ENCODE peak calls at places on chromosomes 1 and 21, in six cellular contexts. C is A549, S is testis, Y is breast epithelium, T is heart left ventricle, P is IMR-90. Z is an unnamed sample. For H3K4me1, the result is how much of the 10 kb centered on the place peaks cover.

GRCh38 chr21:46193829-46194373 is 9.6 kb upstream of the SPATC1L start:
- DNase-seq in T (no peak), Y (no peak), C (no peak), P (no peak), S (peak), Z (no peak)

GRCh38 chr1:243364866-243365265 is 109.0 kb downstream of the SDCCAG8 start:
- DNase-seq in C (peak), P (no peak), S (no peak), T (no peak), Y (no peak), Z (no peak)

GRCh38 chr1:245084551-245084950 is 70.2 kb upstream of the KIF26B start:
- DNase-seq in T (no peak), S (no peak), C (no peak), Y (no peak), P (peak), Z (no peak)

GRCh38 chr1:159849972-159850371 is 12.5 kb downstream of the VSIG8 start:
- DNase-seq in Y (no peak), P (peak), T (no peak), C (no peak), S (no peak), Z (no peak)

GRCh38 chr21:14740692-14741091 is 194.6 kb upstream of the SAMSN1 start:
- DNase-seq in S (no peak), C (no peak), P (no peak), Y (no peak), T (no peak), Z (no peak)

GRCh38 chr1:111825217-111825616 is 69.5 kb downstream of the DDX20 start:
- DNase-seq in T (no peak), Y (no peak), C (no peak), S (no peak), P (no peak), Z (no peak)

GRCh38 chr1:38132681-38133080 is 86.1 kb upstream of the POU3F1 start:
- DNase-seq in P (no peak), C (no peak), T (no peak), Y (no peak), S (no peak), Z (no peak)

GRCh38 chr1:37865348-37866119 is 6.1 kb upstream of the MTF1 start:
- DNase-seq in P (peak), T (no peak), C (no peak), Y (no peak), S (no peak), Z (no peak)

GRCh38 chr1:215970406-215970805 is 403.3 kb downstream of the KCTD3 start:
- DNase-seq in T (no peak), S (no peak), P (peak), C (no peak), Y (no peak), Z (no peak)

GRCh38 chr1:24070821-24071393 is 41.0 kb downstream of the MYOM3 start:
- DNase-seq in Y (peak), S (peak), T (peak), P (peak), C (peak), Z (peak)

GRCh38 chr1:1213919-1214599 is at the start of gene TNFRSF4:
- DNase-seq in C (no peak), Y (no peak), P (no peak), T (no peak), S (no peak), Z (no peak)

GRCh38 chr1:110339427-110340206 is 440 bp downstream of the RBM15 start:
- DNase-seq in C (peak), Y (peak), T (peak), P (peak), S (peak), Z (peak)

GRCh38 chr1:248918126-248918525 is 12.1 kb downstream of the PGBD2 start:
- DNase-seq in S (no peak), C (no peak), P (no peak), Y (no peak), T (no peak), Z (no peak)

GRCh38 chr1:235077571-235078479 is 50.8 kb downstream of the TOMM20 start:
- DNase-seq in S (no peak), P (peak), Y (no peak), T (no peak), C (peak), Z (no peak)

GRCh38 chr21:45504021-45504515 is 38.2 kb downstream of the SLC19A1 start:
- DNase-seq in P (no peak), C (no peak), Y (no peak), S (no peak), T (no peak), Z (no peak)

GRCh38 chr1:224262373-224263054 is 67.5 kb downstream of the NVL start:
- DNase-seq in S (no peak), T (no peak), C (no peak), P (peak), Y (no peak), Z (no peak)

GRCh38 chr1:200279810-200280411 is 129.9 kb downstream of the ZNF281 start:
- DNase-seq in S (peak), C (peak), T (no peak), P (peak), Y (no peak), Z (peak)

GRCh38 chr1:234774971-234775370 is 165.0 kb upstream of the IRF2BP2 start:
- DNase-seq in S (no peak), Y (no peak), T (no peak), C (no peak), P (no peak), Z (no peak)

GRCh38 chr1:88800382-88801051 is 90.8 kb downstream of the GTF2B start:
- DNase-seq in C (peak), P (peak), T (peak), S (no peak), Y (no peak), Z (no peak)

GRCh38 chr1:222792744-222793143 is 22.1 kb upstream of the DISP1 start:
- DNase-seq in Y (no peak), C (peak), P (peak), S (no peak), T (no peak), Z (no peak)

GRCh38 chr1:223319373-223319772 is 44.6 kb downstream of the SUSD4 start:
- DNase-seq in P (no peak), Y (no peak), S (no peak), C (no peak), T (no peak), Z (no peak)

GRCh38 chr1:17598251-17598650 is 58.8 kb downstream of the ARHGEF10L start:
- DNase-seq in C (no peak), Y (no peak), S (no peak), P (no peak), T (no peak), Z (no peak)

GRCh38 chr1:190808035-190808434 is 330.4 kb upstream of the BRINP3 start:
- DNase-seq in Y (no peak), T (no peak), S (no peak), C (no peak), P (no peak), Z (no peak)

GRCh38 chr21:42513151-42513984 is at the start of gene SLC37A1:
- DNase-seq in C (peak), T (peak), S (peak), Y (no peak), P (no peak), Z (no peak)

GRCh38 chr1:227994632-227995300 is 12.0 kb upstream of the WNT3A start:
- DNase-seq in P (no peak), C (no peak), Y (peak), T (no peak), S (no peak), Z (no peak)

GRCh38 chr1:30887485-30888315 is 20.9 kb downstream of the SDC3 start:
- DNase-seq in P (peak), C (no peak), Y (no peak), T (no peak), S (no peak), Z (no peak)

GRCh38 chr1:38685373-38685772 is 174.2 kb downstream of the RRAGC start:
- DNase-seq in S (no peak), C (no peak), P (no peak), Y (no peak), T (no peak), Z (no peak)

GRCh38 chr1:221783437-221783836 is 41.5 kb upstream of the DUSP10 start:
- DNase-seq in P (no peak), C (no peak), T (no peak), Y (no peak), S (no peak), Z (no peak)

GRCh38 chr1:77876884-77877283 is 11.5 kb upstream of the NEXN start:
- DNase-seq in C (no peak), S (no peak), T (no peak), Y (no peak), P (peak), Z (no peak)

GRCh38 chr1:154864189-154864985 is 5.7 kb downstream of the KCNN3 start:
- DNase-seq in S (no peak), Y (no peak), P (no peak), T (no peak), C (no peak), Z (no peak)

GRCh38 chr1:36628804-36629203 is 146.1 kb upstream of the CSF3R start:
- DNase-seq in S (no peak), T (no peak), C (no peak), Y (no peak), P (no peak), Z (no peak)

GRCh38 chr1:43705334-43705733 is 2.0 kb upstream of the ST3GAL3 start:
- DNase-seq in S (no peak), Y (no peak), C (no peak), P (no peak), T (no peak), Z (no peak)

GRCh38 chr1:84701366-84701765 is 11.1 kb upstream of the SSX2IP start:
- DNase-seq in C (no peak), Y (no peak), P (peak), S (no peak), T (no peak), Z (no peak)

GRCh38 chr1:241229216-241229615 is 127.8 kb downstream of the RGS7 start:
- DNase-seq in P (no peak), Y (no peak), S (no peak), T (no peak), C (no peak), Z (peak)

GRCh38 chr21:46145159-46145839 is 10.1 kb downstream of the FTCD start:
- DNase-seq in T (no peak), Y (no peak), C (no peak), S (no peak), P (no peak), Z (no peak)

GRCh38 chr1:162285149-162285561 is 91.5 kb downstream of the SPATA46 start:
- DNase-seq in P (no peak), Y (peak), C (no peak), S (peak), T (peak), Z (peak)

DNA sequence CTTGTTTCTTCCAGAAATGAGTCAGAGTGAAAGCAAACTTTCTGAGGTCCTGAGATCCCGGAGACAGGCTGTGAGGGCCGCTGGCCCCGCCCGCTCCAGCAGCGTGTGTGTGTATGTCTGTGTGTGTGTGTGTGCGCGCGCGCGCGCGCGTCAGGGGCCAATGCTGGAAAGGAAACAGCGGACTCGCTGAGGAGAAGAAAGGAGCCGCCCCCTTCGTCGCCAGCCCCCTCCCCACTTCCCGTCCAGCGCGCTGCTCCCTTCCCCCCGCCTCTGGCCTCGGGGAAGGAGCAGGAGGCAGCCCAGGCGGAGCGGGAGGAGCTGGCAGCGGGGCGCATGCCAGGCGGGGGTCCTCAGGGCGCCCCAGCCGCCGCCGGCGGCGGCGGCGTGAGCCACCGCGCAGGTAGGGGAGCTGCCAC is at the start of gene DISC1:
- DNase-seq in Y (peak), C (peak), T (peak), S (peak), P (peak), Z (peak)
- TF ChIP-seq POLR2A in Y (no peak), C (no peak), T (peak), S (no peak), P (no peak), Z (peak)

DNA sequence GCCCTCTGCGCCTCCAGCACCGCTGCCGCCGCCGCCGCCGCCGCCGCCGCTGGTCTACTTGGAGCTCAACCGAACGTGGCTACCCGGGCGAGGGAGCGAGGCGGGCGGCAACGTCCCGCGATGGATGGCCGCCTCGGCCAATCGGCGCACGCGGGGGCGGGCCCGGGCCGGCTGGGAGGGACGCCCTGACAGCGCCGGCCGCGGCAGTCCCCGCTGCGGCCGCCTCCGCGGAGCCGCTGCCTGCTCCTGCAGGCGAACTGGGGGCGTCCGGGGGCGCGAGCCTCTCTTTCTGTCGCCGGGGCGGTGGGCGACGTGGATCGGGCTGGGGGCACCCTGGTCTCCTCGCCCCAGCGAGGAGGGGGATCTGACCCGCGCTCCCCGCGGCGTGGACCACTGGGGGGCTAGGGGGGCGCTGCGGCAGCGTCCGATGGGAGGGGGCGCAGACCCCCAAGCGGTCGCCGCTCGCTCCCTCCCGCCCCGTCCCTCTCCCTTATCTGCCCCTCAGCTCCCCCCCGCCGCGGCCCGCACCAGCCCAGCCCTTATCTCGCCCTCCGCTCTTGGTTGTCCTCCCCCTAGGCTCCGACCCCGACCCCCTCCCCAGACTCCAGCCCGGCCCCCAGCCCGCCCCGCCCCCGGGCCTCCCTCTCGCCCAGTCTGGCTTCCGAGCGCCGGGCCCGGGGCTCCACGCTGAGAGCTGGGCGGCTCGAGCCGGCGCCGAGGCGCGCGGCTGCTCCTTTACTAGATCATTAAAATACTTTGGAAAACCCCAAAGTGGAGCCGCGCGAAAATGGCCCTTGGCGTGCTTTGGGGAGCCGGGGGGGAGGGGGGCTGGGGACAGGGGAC is at the start of gene SSBP3:
- DNase-seq in S (peak), C (peak), Y (peak), P (peak), T (peak), Z (peak)
- H3K4me1 ChIP-seq in S (half or more), C (under half), Y (under half), P (under half), T (half or more), Z (under half)

GRCh38 chr1:167071286-167071685 is 18.9 kb downstream of the GPA33 start:
- DNase-seq in P (no peak), C (no peak), Y (no peak), S (no peak), T (no peak), Z (no peak)
- H3K27ac ChIP-seq in P (no peak), C (no peak), Y (no peak), S (no peak), T (no peak), Z (no peak)

DNA sequence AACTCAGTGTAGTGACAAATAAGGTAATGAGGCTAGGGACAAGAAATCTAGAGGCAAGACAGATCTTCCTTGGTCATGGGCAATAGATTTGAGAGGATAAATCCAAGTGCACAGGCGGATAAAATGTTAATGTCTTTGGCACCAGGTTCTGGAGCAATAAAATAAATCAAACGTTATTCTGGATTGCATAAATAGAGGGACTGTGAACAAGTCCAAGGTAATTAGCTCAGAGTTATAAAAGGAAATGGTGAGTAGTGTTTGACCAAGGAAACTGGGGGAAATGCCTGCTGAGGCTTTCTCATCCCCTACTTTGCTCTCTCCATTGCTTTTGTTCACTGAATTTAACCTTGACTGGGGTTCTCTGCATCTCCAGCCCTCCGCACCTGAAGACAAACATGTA is 329.3 kb upstream of the PROX1 start:
- DNase-seq in T (no peak), P (no peak), S (no peak), Y (no peak), C (no peak), Z (no peak)
- TF ChIP-seq POLR2A in T (no peak), P (no peak), S (no peak), Y (no peak), C (no peak), Z (no peak)

DNA sequence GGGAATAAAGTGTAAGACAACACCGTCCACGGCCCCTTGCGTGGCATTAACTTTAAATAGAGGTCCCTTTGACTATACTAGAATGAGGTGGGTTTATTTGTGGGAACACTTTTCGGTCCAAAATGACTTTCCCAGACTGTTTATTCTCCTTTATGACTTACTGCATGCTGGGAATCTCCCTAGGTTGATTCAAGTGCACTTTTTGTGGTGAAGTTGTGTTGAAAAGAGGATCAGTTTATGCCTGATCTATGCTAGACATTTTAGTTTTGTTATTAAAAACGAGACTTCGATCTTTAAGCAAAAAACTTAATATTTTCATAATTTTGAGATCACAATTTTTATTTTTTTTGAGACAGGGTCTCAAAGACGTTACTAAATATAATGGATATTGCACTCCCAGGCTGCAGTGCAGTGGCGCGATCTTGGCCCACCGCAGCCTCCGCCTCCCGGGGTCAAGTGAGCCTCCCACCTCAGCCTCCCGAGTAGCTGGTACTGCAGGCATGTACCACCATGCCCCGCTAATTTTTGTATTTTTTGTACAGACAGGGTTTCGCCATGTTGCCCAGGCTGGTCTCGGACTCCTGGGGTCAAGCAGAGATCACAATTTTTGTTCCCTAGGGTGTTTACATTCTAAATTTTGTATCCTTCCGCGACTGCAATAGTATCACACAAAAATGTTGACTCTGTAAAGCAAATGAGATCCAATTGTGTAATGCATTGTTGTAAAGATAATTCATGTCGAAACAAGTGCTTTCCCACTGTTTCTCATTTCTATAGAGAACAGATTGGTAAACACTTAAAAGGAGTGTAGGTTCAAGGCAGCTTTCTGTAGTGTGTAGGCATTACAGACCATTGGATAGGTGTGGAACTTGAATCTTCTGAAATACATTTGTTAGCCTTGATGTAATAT is 1.6 kb downstream of the CDC42 start:
- DNase-seq in Y (no peak), T (no peak), P (peak), S (peak), C (no peak), Z (no peak)
- H3K4me1 ChIP-seq in Y (under half), T (half or more), P (under half), S (under half), C (under half), Z (half or more)

DNA sequence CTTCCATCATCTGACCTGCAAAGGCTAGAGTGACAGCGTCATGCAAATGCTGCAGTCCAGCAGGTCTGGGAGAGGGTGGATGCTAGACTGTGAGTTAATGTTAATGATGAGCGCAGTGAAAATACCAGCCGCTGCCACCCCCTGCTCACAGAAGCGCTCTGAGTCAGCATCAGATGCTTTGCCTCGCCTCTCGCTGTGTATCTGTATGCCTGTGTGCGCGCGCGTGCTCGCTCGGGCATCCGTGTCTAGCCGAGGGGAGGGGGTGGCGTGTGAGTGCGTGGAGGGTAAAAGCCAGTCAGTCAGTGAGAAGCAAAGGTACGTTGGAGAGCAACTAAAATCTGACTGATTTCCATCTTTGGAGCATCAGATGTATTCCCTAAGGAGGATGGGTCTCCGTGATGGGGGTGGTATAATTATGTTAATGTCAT is 858.7 kb downstream of the USP25 start:
- DNase-seq in T (peak), Y (peak), C (peak), S (peak), P (peak), Z (peak)
- H3K27ac ChIP-seq in T (peak), Y (peak), C (peak), S (peak), P (no peak), Z (peak)

GRCh38 chr21:25571726-25572121 is 35.6 kb downstream of the MRPL39 start:
- DNase-seq in Y (no peak), P (no peak), T (no peak), C (no peak), S (no peak), Z (no peak)
- TF ChIP-seq POLR2A in Y (no peak), P (no peak), T (no peak), C (no peak), S (no peak), Z (no peak)

GRCh38 chr1:42321731-42322130 is 13.3 kb downstream of the FOXJ3 start:
- DNase-seq in S (no peak), Y (no peak), C (no peak), P (no peak), T (no peak), Z (no peak)

GRCh38 chr1:42319128-42319851 is 15.7 kb downstream of the FOXJ3 start:
- DNase-seq in Y (no peak), P (peak), S (no peak), T (no peak), C (no peak), Z (no peak)

GRCh38 chr1:42322577-42322976 is 12.5 kb downstream of the FOXJ3 start:
- DNase-seq in P (peak), C (no peak), Y (no peak), S (no peak), T (no peak), Z (no peak)

GRCh38 chr1:42319871-42320484 is 15.1 kb downstream of the FOXJ3 start:
- DNase-seq in P (no peak), Y (no peak), S (no peak), T (no peak), C (no peak), Z (peak)

GRCh38 chr1:42320689-42321088 is 14.3 kb downstream of the FOXJ3 start:
- DNase-seq in P (no peak), S (no peak), C (no peak), T (no peak), Y (no peak), Z (no peak)
- H3K4me1 ChIP-seq in P (under half), S (under half), C (half or more), T (half or more), Y (under half), Z (under half)